ENCODE peak calls at places on chromosome 1, in five cellular contexts. One of them, this sample, is unnamed.

GRCh38 chr1:11982010-11982392 is 1.8 kb downstream of the MFN2 start:
- DNase-seq in neural crest cell: no peak
- DNase-seq in pancreas: no peak
- DNase-seq in PC-3: no peak
- DNase-seq in kidney tubule cell: peak
- DNase-seq in this sample: no peak

GRCh38 chr1:3907031-3907534 is 7.0 kb upstream of the C1orf174 start:
- DNase-seq in PC-3: peak
- DNase-seq in neural crest cell: no peak
- DNase-seq in kidney tubule cell: no peak
- DNase-seq in pancreas: no peak
- DNase-seq in this sample: no peak

GRCh38 chr1:179012033-179012432 is 13.7 kb upstream of the FAM20B start:
- DNase-seq in pancreas: no peak
- DNase-seq in PC-3: no peak
- DNase-seq in kidney tubule cell: no peak
- DNase-seq in neural crest cell: no peak
- DNase-seq in this sample: no peak

GRCh38 chr1:207579436-207579799 is 65.5 kb upstream of the CR1L start:
- DNase-seq in PC-3: peak
- DNase-seq in pancreas: peak
- DNase-seq in neural crest cell: peak
- DNase-seq in kidney tubule cell: peak
- DNase-seq in this sample: peak

GRCh38 chr1:54138994-54139393 is 13.8 kb downstream of the CDCP2 start:
- DNase-seq in pancreas: no peak
- DNase-seq in kidney tubule cell: no peak
- DNase-seq in neural crest cell: no peak
- DNase-seq in PC-3: no peak
- DNase-seq in this sample: no peak

GRCh38 chr1:85289207-85289847 is 12.9 kb upstream of the BCL10 start:
- DNase-seq in kidney tubule cell: peak
- DNase-seq in neural crest cell: no peak
- DNase-seq in pancreas: no peak
- DNase-seq in PC-3: peak
- DNase-seq in this sample: no peak

GRCh38 chr1:53967409-53968124 is 21.4 kb downstream of the LRRC42 start:
- DNase-seq in pancreas: no peak
- DNase-seq in kidney tubule cell: no peak
- DNase-seq in neural crest cell: no peak
- DNase-seq in PC-3: no peak
- DNase-seq in this sample: no peak

GRCh38 chr1:24900486-24900849 is 29.6 kb downstream of the RUNX3 start:
- DNase-seq in pancreas: no peak
- DNase-seq in kidney tubule cell: no peak
- DNase-seq in PC-3: no peak
- DNase-seq in neural crest cell: no peak
- DNase-seq in this sample: peak

GRCh38 chr1:91697322-91698260 is 188.4 kb downstream of the TGFBR3 start:
- DNase-seq in kidney tubule cell: no peak
- DNase-seq in neural crest cell: no peak
- DNase-seq in PC-3: no peak
- DNase-seq in pancreas: no peak
- DNase-seq in this sample: no peak

GRCh38 chr1:229342902-229343587 is at the start of gene CCSAP:
- DNase-seq in neural crest cell: no peak
- DNase-seq in kidney tubule cell: peak
- DNase-seq in PC-3: peak
- DNase-seq in pancreas: peak
- DNase-seq in this sample: peak

GRCh38 chr1:171226757-171227370 is 21.4 kb upstream of the FMO1 start:
- DNase-seq in neural crest cell: peak
- DNase-seq in kidney tubule cell: peak
- DNase-seq in pancreas: peak
- DNase-seq in PC-3: peak
- DNase-seq in this sample: peak